ENCODE peak calls at places on chromosome 21, in four cellular contexts. V, Q, E and K are unnamed samples.
A peak's percentile ranks its signal among the peaks of the same experiment; 100 is the strongest.

GRCh38 chr21:28605138-28605537 is 387.5 kb downstream of the LTN1 start:
- DNase-seq in V (no peak), Q (no peak), E (no peak), K (no peak)

GRCh38 chr21:29953072-29953471 is 13.3 kb upstream of the GRIK1 start:
- DNase-seq in V (no peak), Q (no peak), E (no peak), K (no peak)

GRCh38 chr21:17793675-17794123 is 25.5 kb downstream of the C21orf91 start:
- DNase-seq in V (peak; percentile 41), Q (no peak), E (no peak), K (no peak)

GRCh38 chr21:37383066-37383465 is 16.5 kb downstream of the DYRK1A start:
- DNase-seq in V (no peak), Q (no peak), E (peak; percentile 40), K (no peak)

GRCh38 chr21:36375994-36376393 is 9.2 kb upstream of the CHAF1B start:
- DNase-seq in V (no peak), Q (no peak), E (no peak), K (no peak)

GRCh38 chr21:29673096-29673610 is 266.6 kb downstream of the GRIK1 start:
- DNase-seq in V (no peak), Q (no peak), E (no peak), K (no peak)

GRCh38 chr21:39141502-39141901 is 41.7 kb downstream of the PSMG1 start:
- DNase-seq in V (peak; percentile 45), Q (no peak), E (no peak), K (no peak)

GRCh38 chr21:34606051-34606450 is 8.9 kb downstream of the RCAN1 start:
- DNase-seq in V (no peak), Q (no peak), E (no peak), K (no peak)

GRCh38 chr21:31310750-31311149 is 33.3 kb downstream of the TIAM1 start:
- DNase-seq in V (peak; percentile 29), Q (no peak), E (peak; percentile 33), K (no peak)

GRCh38 chr21:35475006-35475405 is 425.9 kb upstream of the RUNX1 start:
- DNase-seq in V (peak; percentile 34), Q (no peak), E (no peak), K (no peak)

GRCh38 chr21:36171741-36172331 is 15.2 kb downstream of the DOP1B start:
- DNase-seq in V (no peak), Q (no peak), E (no peak), K (no peak)

GRCh38 chr21:18913914-18914313 is 510.3 kb upstream of the TMPRSS15 start:
- DNase-seq in V (no peak), Q (no peak), E (no peak), K (no peak)
- TF ChIP-seq CTCF in V (no peak), Q (no peak), E (no peak), K (no peak)

DNA sequence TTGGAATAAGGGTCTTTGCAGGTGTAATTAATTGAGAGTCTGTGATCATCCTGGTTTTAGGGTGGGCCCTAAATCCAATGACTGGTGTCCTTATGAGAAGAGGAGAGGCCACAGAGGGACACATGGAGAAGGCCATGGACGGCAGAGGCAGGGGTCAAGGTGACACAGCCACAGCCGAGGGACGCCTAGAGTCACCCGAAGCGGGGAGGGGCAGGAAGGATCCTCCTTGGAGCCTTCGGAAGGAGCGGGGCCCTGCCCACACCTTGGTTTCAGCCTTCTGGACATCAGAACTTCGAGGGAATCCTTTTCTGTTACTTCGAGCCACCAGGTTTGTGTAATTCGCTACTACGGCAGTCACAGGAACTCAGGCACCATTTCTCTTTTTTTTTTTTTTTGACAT is 31.1 kb downstream of the RRP1 start:
- DNase-seq in V (no peak), Q (peak; percentile 38), E (no peak), K (no peak)
- H3K4me1 ChIP-seq in V (peaks cover 6% of the 10 kb centered on the region), Q (no peaks in the 10 kb centered on the region), E (no peaks in the 10 kb centered on the region), K (no peaks in the 10 kb centered on the region)

GRCh38 chr21:42095581-42095980 is 24.5 kb downstream of the UMODL1 start:
- DNase-seq in V (no peak), Q (no peak), E (no peak), K (no peak)

GRCh38 chr21:42093991-42094417 is 22.9 kb downstream of the UMODL1 start:
- DNase-seq in V (peak; percentile 98), Q (no peak), E (no peak), K (no peak)

GRCh38 chr21:42092805-42093590 is 21.9 kb downstream of the UMODL1 start:
- DNase-seq in V (peak; percentile 66), Q (no peak), E (no peak), K (no peak)

GRCh38 chr21:42096593-42096992 is 25.5 kb downstream of the UMODL1 start:
- DNase-seq in V (no peak), Q (no peak), E (no peak), K (no peak)

DNA sequence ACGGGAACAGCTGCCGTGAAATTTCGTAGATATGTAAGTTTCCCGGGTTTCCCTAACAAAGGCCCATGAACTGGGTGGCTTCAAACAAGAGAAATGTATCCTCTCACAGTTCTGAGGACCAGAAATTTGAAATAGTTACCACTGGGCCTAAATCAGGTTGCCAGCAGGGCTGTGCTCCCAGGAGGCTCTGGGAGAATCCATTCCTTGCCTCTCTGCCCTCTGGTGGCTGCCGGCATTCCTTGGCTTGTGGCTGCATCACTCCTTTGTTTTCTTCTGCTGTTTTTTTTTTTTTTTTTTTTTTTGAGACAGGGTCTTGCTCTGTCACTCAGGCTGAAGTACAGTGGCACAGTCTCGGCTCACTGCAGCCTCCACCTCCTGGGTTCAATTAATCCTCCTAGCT is 23.7 kb downstream of the UMODL1 start:
- DNase-seq in V (no peak), Q (no peak), E (no peak), K (no peak)
- TF ChIP-seq CTCF in V (no peak), Q (no peak), E (no peak), K (no peak)

GRCh38 chr21:27258756-27259429 is 292.0 kb upstream of the ADAMTS5 start:
- DNase-seq in V (no peak), Q (no peak), E (no peak), K (no peak)
- H3K4me1 ChIP-seq in V (no peaks in the 10 kb centered on the region), Q (no peaks in the 10 kb centered on the region), E (no peaks in the 10 kb centered on the region), K (no peaks in the 10 kb centered on the region)

GRCh38 chr21:32687946-32688345 is 39.9 kb downstream of the SYNJ1 start:
- DNase-seq in V (no peak), Q (no peak), E (peak; percentile 16), K (no peak)
- TF ChIP-seq CTCF in V (no peak), Q (no peak), E (peak; percentile 32), K (no peak)

DNA sequence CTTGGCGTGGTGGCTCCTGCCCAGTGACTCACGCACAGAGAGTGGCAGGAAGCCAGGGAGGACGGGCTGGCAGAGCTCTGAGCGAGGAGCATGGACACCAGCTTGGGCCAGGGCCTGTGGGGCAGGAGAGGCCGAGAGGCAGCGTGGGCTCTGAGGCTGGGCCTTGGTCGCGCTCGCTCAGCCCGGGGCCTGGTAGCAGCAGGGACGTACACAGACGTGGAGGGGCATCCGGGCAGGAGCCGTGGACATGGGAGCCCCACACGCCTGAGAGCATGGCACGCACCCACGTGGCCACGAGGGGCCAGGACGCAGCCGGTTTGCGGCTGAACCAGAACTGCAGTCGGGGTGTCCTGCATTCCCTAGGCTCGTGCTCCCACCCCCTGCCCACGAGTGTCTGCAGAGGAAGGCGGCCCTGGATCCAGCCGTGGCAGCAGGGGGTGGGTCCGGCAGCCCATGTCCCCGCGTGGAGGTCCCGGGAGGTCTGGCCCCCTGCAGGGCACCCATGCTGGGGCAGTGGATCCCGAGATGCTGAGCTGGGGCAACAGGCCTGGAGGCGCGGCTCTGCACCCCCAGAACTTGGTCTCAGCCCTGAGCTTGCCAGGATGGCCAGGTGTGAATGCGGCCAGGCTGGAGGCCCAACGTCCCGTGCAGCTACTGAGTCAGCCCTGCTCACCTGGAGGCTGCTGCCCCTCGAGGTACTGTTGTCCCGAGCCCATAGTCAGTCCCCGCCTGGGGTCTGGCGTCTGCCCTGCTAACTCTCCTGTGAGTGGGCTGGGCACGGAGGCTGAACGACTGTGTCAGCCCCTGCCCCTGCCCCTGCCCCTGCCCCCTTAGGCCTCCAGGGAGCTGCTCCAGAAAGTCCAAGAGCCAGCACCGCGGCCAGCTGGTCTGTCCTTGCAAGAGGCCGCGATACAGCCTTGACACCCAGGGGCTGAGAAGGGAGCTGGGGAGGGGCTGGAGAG is 61.6 kb downstream of the SLX9 start:
- DNase-seq in V (peak; percentile 55), Q (peak; percentile 94), E (no peak), K (peak; percentile 56)
- H3K4me1 ChIP-seq in V (peaks cover 10% of the 10 kb centered on the region), Q (no peaks in the 10 kb centered on the region), E (peaks cover 13% of the 10 kb centered on the region), K (no peaks in the 10 kb centered on the region)